ENCODE peak calls at places on chromosomes 4 and X, in six cellular contexts. A, C, W, H, Z and J are unnamed samples. For H3K4me1 and H3K27me3, the result is how much of the 10 kb centered on the place peaks cover.

GRCh38 chr4:58551676-58552075 is 1441.5 kb upstream of the IGFBP7 start:
- DNase-seq in Z (no peak), C (no peak), H (no peak), A (no peak), W (no peak), J (no peak)

GRCh38 chr4:17111959-17112659 is 213.7 kb upstream of the LDB2 start:
- DNase-seq in H (no peak), W (no peak), Z (no peak), C (no peak), A (no peak), J (no peak)

GRCh38 chr4:135838889-135839288 is 1637.3 kb upstream of the PABPC4L start:
- DNase-seq in A (no peak), Z (no peak), H (no peak), C (no peak), W (no peak), J (no peak)

GRCh38 chr4:162891788-162892707 is 274.6 kb downstream of the NAF1 start:
- DNase-seq in Z (no peak), H (no peak), A (no peak), C (peak), W (no peak), J (no peak)

GRCh38 chr4:78667764-78668163 is 108.4 kb upstream of the BMP2K start:
- DNase-seq in Z (no peak), A (no peak), H (no peak), C (peak), W (no peak), J (no peak)

GRCh38 chr4:140212171-140212570 is 58.2 kb upstream of the MAML3 start:
- DNase-seq in A (no peak), W (no peak), Z (no peak), C (no peak), H (no peak), J (no peak)

GRCh38 chrX:149871940-149872339 is 9.0 kb upstream of the MAGEA8 start:
- DNase-seq in Z (no peak), W (no peak), H (no peak), C (peak), A (no peak), J (peak)

GRCh38 chr4:101357751-101358150 is 10.4 kb upstream of the PPP3CA start:
- DNase-seq in W (no peak), Z (no peak), A (no peak), C (no peak), H (no peak), J (no peak)

GRCh38 chrX:40867352-40867751 is 132.0 kb upstream of the MED14 start:
- DNase-seq in A (no peak), W (no peak), Z (no peak), H (no peak), C (no peak), J (no peak)

DNA sequence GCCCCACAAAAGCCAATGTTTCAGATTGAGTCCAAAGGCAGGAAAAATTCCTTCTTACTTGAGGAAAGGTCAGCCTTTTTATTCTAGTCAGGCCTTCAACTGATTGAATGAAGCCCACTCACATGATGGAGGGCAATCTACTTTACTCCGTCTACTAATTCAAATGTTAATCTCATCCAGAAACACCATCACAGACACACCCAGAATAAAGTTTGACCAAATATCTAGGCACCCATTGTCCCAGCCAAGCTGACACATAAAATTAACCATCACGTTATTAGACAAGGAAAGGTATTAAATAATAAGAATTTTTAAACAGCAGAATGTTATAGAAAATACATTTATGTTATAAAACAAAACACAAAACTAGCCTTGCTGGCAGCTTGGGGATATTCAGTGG is 32.9 kb upstream of the SMIM10L2A start:
- DNase-seq in W (no peak), Z (no peak), H (no peak), C (no peak), A (no peak), J (no peak)
- H3K27ac ChIP-seq in W (no peak), Z (no peak), H (no peak), C (no peak), A (no peak), J (no peak)

GRCh38 chr4:5747746-5748365 is 36.9 kb downstream of the EVC start:
- DNase-seq in A (peak), C (no peak), H (no peak), Z (peak), W (no peak), J (no peak)
- H3K4me1 ChIP-seq in A (under half), C (under half), H (under half), Z (under half), W (under half), J (under half)

GRCh38 chrX:135652602-135653001 is 60.8 kb upstream of the CT45A1 start:
- DNase-seq in W (no peak), C (no peak), H (no peak), A (no peak), Z (no peak), J (no peak)
- H3K27me3 ChIP-seq in W (under half), C (under half), H (under half), A (under half), Z (under half), J (under half)

DNA sequence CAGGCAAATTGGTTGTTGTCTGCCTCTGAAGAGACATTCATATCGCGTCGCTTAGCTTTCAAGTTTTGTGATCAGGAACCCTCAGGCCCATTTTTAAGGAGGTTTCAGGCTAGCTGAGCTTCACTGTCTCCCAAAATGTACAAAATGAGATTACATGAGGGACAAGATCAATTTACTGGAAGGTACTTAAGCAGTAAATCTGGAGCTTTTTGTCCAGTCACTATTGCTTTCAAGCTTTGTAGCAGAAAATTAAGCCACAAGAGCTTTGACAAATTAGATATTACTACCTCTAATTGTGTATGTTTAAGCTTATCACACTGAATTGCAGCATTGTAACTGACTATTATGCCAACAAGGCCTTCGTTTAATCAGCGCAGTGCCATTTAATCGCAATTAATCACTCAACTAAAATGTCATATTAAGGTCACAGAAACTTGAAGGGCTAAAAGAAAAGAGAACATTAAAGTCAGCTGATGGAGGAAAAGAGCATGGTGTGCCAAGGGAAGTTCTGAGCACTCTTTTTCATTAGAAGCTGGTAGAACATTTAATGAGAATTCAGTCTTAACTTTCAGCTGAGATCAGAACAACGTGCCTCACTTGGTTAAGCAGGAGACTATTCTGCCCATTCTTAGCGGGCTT is 353.0 kb downstream of the FBXO8 start:
- DNase-seq in W (no peak), Z (no peak), A (no peak), H (no peak), C (no peak), J (no peak)
- H3K27ac ChIP-seq in W (no peak), Z (no peak), A (no peak), H (no peak), C (no peak), J (no peak)

GRCh38 chrX:79182616-79183015 is 38.1 kb downstream of the GPR174 start:
- DNase-seq in H (no peak), C (peak), A (no peak), W (no peak), Z (no peak), J (no peak)

GRCh38 chrX:79176028-79176427 is 31.5 kb downstream of the GPR174 start:
- DNase-seq in W (no peak), H (no peak), A (no peak), C (no peak), Z (no peak), J (no peak)

GRCh38 chrX:79181401-79181800 is 36.9 kb downstream of the GPR174 start:
- DNase-seq in A (no peak), Z (no peak), W (no peak), H (no peak), C (no peak), J (no peak)
- H3K4me1 ChIP-seq in A (under half), Z (under half), W (under half), H (under half), C (under half), J (under half)

GRCh38 chr4:1415681-1415981 is 9.4 kb upstream of the NKX1-1 start:
- DNase-seq in A (no peak), Z (no peak), H (no peak), W (no peak), C (no peak), J (no peak)
- H3K27me3 ChIP-seq in A (under half), Z (under half), H (half or more), W (half or more), C (under half), J (under half)

GRCh38 chr4:12486995-12487394 is 997.1 kb downstream of the RAB28 start:
- DNase-seq in H (peak), Z (peak), A (no peak), W (no peak), C (no peak), J (no peak)

GRCh38 chr4:12492730-12493398 is 991.3 kb downstream of the RAB28 start:
- DNase-seq in W (no peak), A (no peak), C (no peak), Z (no peak), H (no peak), J (no peak)

DNA sequence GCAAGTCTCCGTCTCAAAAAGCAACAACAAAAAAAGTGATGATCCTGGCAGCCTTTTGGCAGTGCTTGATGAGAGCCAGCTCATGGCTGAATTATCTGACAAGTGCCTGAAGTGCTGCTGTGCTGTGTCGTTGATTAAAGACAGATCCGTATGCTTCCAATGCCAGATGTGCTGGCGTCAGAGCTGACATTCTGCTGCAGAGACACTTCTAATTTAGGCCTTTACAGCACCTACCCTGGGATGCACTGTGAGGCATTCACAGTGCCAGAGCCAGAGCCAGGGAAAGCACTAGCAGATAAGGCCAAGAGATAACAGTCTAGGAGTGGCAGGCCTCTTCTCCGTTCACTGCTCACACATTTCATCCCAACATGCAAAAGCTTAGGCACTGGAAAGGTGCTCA is 995.5 kb downstream of the RAB28 start:
- DNase-seq in A (no peak), H (peak), Z (peak), W (no peak), C (no peak), J (no peak)
- H3K27ac ChIP-seq in A (no peak), H (peak), Z (peak), W (no peak), C (no peak), J (no peak)